ENCODE peak calls at places on chromosomes 3 and 15, in six cellular contexts. W is adrenal gland, Q is lower lobe of right lung, H is WTC11, L is fibroblast of mammary gland, Y is progenitor cell of endocrine pancreas. J is an unnamed sample.

GRCh38 chr15:67172172-67172571 is 82.3 kb downstream of the AAGAB start:
- DNase-seq in W (no peak), Q (no peak), H (no peak), L (peak), Y (no peak), J (no peak)

GRCh38 chr3:185763347-185764010 is 61.4 kb downstream of the IGF2BP2 start:
- DNase-seq in W (no peak), Q (no peak), H (no peak), L (no peak), Y (no peak), J (peak)

GRCh38 chr3:12246758-12247157 is 42.1 kb upstream of the PPARG start:
- DNase-seq in W (no peak), Q (no peak), H (no peak), L (no peak), Y (no peak), J (no peak)

GRCh38 chr3:134378384-134378783 is 4.1 kb upstream of the AMOTL2 start:
- DNase-seq in W (peak), Q (peak), H (peak), L (peak), Y (no peak), J (no peak)

GRCh38 chr15:58260911-58261267 is 122.7 kb downstream of the AQP9 start:
- DNase-seq in W (no peak), Q (no peak), H (no peak), L (peak), Y (no peak), J (peak)

GRCh38 chr15:39013262-39013661 is 448.6 kb upstream of the RASGRP1 start:
- DNase-seq in W (no peak), Q (no peak), H (no peak), L (no peak), Y (no peak), J (no peak)

GRCh38 chr3:24686764-24687163 is 192.1 kb upstream of the THRB start:
- DNase-seq in W (no peak), Q (no peak), H (no peak), L (peak), Y (no peak), J (no peak)

GRCh38 chr15:52256366-52256765 is 39.2 kb downstream of the MYO5C start:
- DNase-seq in W (peak), Q (no peak), H (peak), L (peak), Y (peak), J (peak)

GRCh38 chr3:174430986-174431385 is 428.1 kb upstream of the NAALADL2 start:
- DNase-seq in W (no peak), Q (no peak), H (no peak), L (no peak), Y (no peak), J (no peak)

GRCh38 chr3:139312959-139313358 is 30.9 kb upstream of the MRPS22 start:
- DNase-seq in W (no peak), Q (no peak), H (no peak), L (peak), Y (no peak), J (peak)

GRCh38 chr15:75025102-75025501 is 1.7 kb downstream of the PPCDC start:
- DNase-seq in W (no peak), Q (no peak), H (no peak), L (no peak), Y (no peak), J (no peak)

GRCh38 chr3:194574639-194575483 is 58.4 kb downstream of the TMEM44 start:
- DNase-seq in W (peak), Q (no peak), H (no peak), L (peak), Y (no peak), J (peak)

GRCh38 chr15:34304613-34305012 is 33.0 kb downstream of the SLC12A6 start:
- DNase-seq in W (no peak), Q (no peak), H (no peak), L (peak), Y (no peak), J (peak)

GRCh38 chr3:153215971-153216370 is 53.9 kb downstream of the RAP2B start:
- DNase-seq in W (no peak), Q (no peak), H (no peak), L (peak), Y (no peak), J (no peak)

GRCh38 chr3:194314669-194315068 is 36.5 kb downstream of the CPN2 start:
- DNase-seq in W (no peak), Q (no peak), H (no peak), L (no peak), Y (no peak), J (no peak)

GRCh38 chr15:68275165-68275746 is 2.3 kb upstream of the FEM1B start:
- DNase-seq in W (no peak), Q (no peak), H (no peak), L (no peak), Y (no peak), J (no peak)

GRCh38 chr3:12658593-12659058 is 5.3 kb downstream of the RAF1 start:
- DNase-seq in W (no peak), Q (no peak), H (no peak), L (peak), Y (no peak), J (peak)

GRCh38 chr15:67125589-67126502 is 60.4 kb downstream of the SMAD3 start:
- DNase-seq in W (peak), Q (no peak), H (no peak), L (peak), Y (no peak), J (peak)

GRCh38 chr3:106825962-106826605 is 551.2 kb upstream of the CCDC54 start:
- DNase-seq in W (no peak), Q (no peak), H (no peak), L (peak), Y (no peak), J (peak)

GRCh38 chr3:13768453-13768852 is 111.4 kb downstream of the WNT7A start:
- DNase-seq in W (no peak), Q (no peak), H (no peak), L (no peak), Y (no peak), J (no peak)

GRCh38 chr3:61875073-61875472 is 313.7 kb downstream of the PTPRG start:
- DNase-seq in W (no peak), Q (no peak), H (no peak), L (no peak), Y (no peak), J (no peak)

GRCh38 chr3:35524851-35525250 is 114.5 kb upstream of the ARPP21 start:
- DNase-seq in W (no peak), Q (no peak), H (peak), L (no peak), Y (no peak), J (no peak)

GRCh38 chr15:101250331-101250730 is 1.5 kb downstream of the CHSY1 start:
- DNase-seq in W (no peak), Q (no peak), H (no peak), L (peak), Y (no peak), J (peak)

GRCh38 chr3:61237858-61238257 is 13.4 kb downstream of the FHIT start:
- DNase-seq in W (no peak), Q (no peak), H (no peak), L (no peak), Y (no peak), J (no peak)

GRCh38 chr3:189349772-189350171 is 178.0 kb downstream of the TPRG1 start:
- DNase-seq in W (no peak), Q (no peak), H (no peak), L (no peak), Y (no peak), J (no peak)

GRCh38 chr3:3701949-3702348 is 97.3 kb upstream of the LRRN1 start:
- DNase-seq in W (no peak), Q (no peak), H (no peak), L (no peak), Y (no peak), J (no peak)

GRCh38 chr15:70281811-70282307 is 184.1 kb upstream of the TLE3 start:
- DNase-seq in W (peak), Q (no peak), H (no peak), L (peak), Y (no peak), J (peak)

GRCh38 chr15:89809093-89809786 is 5.4 kb downstream of the ANPEP start:
- DNase-seq in W (no peak), Q (peak), H (no peak), L (no peak), Y (no peak), J (no peak)

GRCh38 chr3:47838503-47838902 is 35.6 kb downstream of the DHX30 start:
- DNase-seq in W (no peak), Q (no peak), H (no peak), L (no peak), Y (no peak), J (no peak)

GRCh38 chr3:193884011-193884410 is 251.9 kb upstream of the HES1 start:
- DNase-seq in W (no peak), Q (no peak), H (no peak), L (no peak), Y (no peak), J (no peak)

GRCh38 chr3:43726511-43726910 is 35.8 kb downstream of the ABHD5 start:
- DNase-seq in W (no peak), Q (no peak), H (no peak), L (peak), Y (no peak), J (no peak)

GRCh38 chr3:12447075-12447474 is 37.2 kb upstream of the TSEN2 start:
- DNase-seq in W (no peak), Q (no peak), H (no peak), L (no peak), Y (no peak), J (no peak)

GRCh38 chr3:52530918-52531635 is 2.6 kb downstream of the NT5DC2 start:
- DNase-seq in W (no peak), Q (no peak), H (no peak), L (no peak), Y (no peak), J (no peak)

GRCh38 chr3:86388848-86389247 is 602.1 kb downstream of the VGLL3 start:
- DNase-seq in W (no peak), Q (no peak), H (no peak), L (no peak), Y (no peak), J (no peak)
- TF ChIP-seq CTCF in W (no peak), Q (no peak), H (no peak), L (no peak), Y (peak), J (no peak)

DNA sequence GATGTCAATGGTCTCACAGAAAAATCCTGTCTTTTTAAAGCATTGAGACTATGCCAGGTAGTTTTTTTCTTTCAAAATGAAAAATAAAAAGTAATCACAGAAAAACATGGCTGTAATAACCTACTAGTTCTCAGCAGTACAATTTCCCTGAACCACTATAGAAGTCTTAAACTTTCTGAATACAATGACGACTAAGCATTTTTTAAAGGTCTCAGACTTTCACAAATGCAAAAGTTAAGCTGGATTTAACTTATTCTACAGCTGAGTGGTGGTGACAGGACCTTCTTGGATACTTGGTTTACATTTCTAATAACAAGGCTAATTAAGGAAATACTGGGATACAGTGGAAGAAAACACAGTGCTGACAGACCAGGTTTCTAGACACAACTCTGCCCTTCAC is 81.8 kb downstream of the CBLB start:
- DNase-seq in W (no peak), Q (no peak), H (no peak), L (no peak), Y (no peak), J (no peak)
- TF ChIP-seq CTCF in W (no peak), Q (no peak), H (no peak), L (no peak), Y (no peak), J (no peak)

GRCh38 chr3:143070977-143071551 is 48.5 kb upstream of the CHST2 start:
- DNase-seq in W (no peak), Q (no peak), H (no peak), L (peak), Y (no peak), J (peak)
- TF ChIP-seq CTCF in W (no peak), Q (no peak), H (no peak), L (no peak), Y (no peak), J (no peak)

GRCh38 chr15:81814882-81815455 is 230.8 kb downstream of the MEX3B start:
- DNase-seq in W (no peak), Q (no peak), H (no peak), L (no peak), Y (no peak), J (no peak)

GRCh38 chr15:81813215-81813614 is 232.6 kb downstream of the MEX3B start:
- DNase-seq in W (no peak), Q (no peak), H (peak), L (no peak), Y (no peak), J (peak)

DNA sequence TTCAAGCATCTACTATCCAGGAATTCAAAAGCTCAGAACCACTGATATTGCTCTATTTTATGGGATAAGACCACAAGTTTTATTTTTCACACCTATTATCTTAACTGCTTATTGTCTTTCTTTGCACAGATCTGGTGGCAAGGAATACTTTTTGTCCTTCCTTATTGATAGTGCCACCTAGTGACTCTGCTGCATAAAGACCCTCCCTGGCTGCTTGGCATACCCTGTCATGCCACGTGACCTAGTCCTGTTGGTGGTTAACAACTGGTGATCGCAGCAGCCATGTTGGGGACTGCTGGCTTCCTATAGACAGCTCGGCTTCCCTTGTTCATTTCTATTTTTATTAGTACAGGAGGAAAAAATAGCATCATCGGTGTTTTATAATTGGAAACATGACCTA is 236.3 kb downstream of the MEX3B start:
- DNase-seq in W (no peak), Q (no peak), H (peak), L (peak), Y (no peak), J (no peak)
- TF ChIP-seq CTCF in W (no peak), Q (no peak), H (no peak), L (no peak), Y (peak), J (peak)

GRCh38 chr15:59741274-59741906 is 52.3 kb upstream of the BNIP2 start:
- DNase-seq in W (no peak), Q (no peak), H (peak), L (peak), Y (no peak), J (no peak)

GRCh38 chr15:59739557-59740186 is 50.6 kb upstream of the BNIP2 start:
- DNase-seq in W (no peak), Q (no peak), H (no peak), L (no peak), Y (no peak), J (no peak)

GRCh38 chr15:59738676-59739075 is 49.6 kb upstream of the BNIP2 start:
- DNase-seq in W (no peak), Q (no peak), H (no peak), L (no peak), Y (no peak), J (no peak)

DNA sequence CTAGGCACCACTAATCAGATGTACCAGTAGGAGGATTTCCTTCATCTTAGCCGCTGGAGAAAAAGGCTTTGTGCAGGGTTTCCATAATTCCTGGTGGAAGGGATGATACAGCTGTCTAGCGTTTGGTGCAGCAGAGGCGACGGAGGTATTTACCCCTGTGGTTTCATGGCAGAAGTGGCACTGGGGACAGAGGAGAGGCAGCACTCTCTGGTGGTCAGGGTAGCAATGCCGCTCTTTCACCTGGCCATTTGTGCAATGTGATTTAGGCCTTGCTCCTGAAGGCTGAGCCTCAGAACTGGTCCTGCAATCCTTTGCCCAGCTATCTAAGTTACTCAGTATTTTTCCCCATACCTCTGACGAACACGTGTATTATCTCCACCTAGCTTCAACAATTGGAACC is 47.1 kb upstream of the BNIP2 start:
- DNase-seq in W (no peak), Q (no peak), H (peak), L (no peak), Y (no peak), J (peak)
- TF ChIP-seq CTCF in W (no peak), Q (no peak), H (no peak), L (peak), Y (no peak), J (peak)

GRCh38 chr3:14858105-14858504 is 39.3 kb downstream of the FGD5 start:
- DNase-seq in W (no peak), Q (no peak), H (no peak), L (no peak), Y (no peak), J (no peak)
- TF ChIP-seq CTCF in W (no peak), Q (no peak), H (no peak), L (no peak), Y (no peak), J (no peak)

GRCh38 chr15:74022706-74023470 is 28.4 kb downstream of the PML start:
- DNase-seq in W (no peak), Q (no peak), H (no peak), L (no peak), Y (no peak), J (no peak)
- TF ChIP-seq CTCF in W (no peak), Q (no peak), H (no peak), L (no peak), Y (no peak), J (no peak)